ENCODE peak calls at places on chromosomes 1 and 21, in five cellular contexts. L is endothelial cell of umbilical vein, J is tibial nerve, H is left lung, T is uterus. I is an unnamed sample.

GRCh38 chr1:197909346-197909745 is 6.9 kb downstream of the C1orf53 start:
- DNase-seq in L (no peak), J (no peak), H (no peak), T (no peak), I (no peak)

GRCh38 chr1:109932679-109933078 is 22.0 kb downstream of the CSF1 start:
- DNase-seq in L (no peak), J (no peak), H (no peak), T (no peak), I (no peak)

GRCh38 chr1:97004743-97005142 is 283.2 kb downstream of the PTBP2 start:
- DNase-seq in L (no peak), J (no peak), H (no peak), T (no peak), I (no peak)

GRCh38 chr1:6245086-6245868 is 1.3 kb downstream of the HES3 start:
- DNase-seq in L (peak; percentile 66), J (peak; percentile 65), H (peak; percentile 92), T (peak; percentile 73), I (peak; percentile 86)

GRCh38 chr1:17725811-17726582 is 29.1 kb upstream of the ACTL8 start:
- DNase-seq in L (no peak), J (no peak), H (no peak), T (no peak), I (no peak)

GRCh38 chr1:240242601-240243144 is 151.0 kb downstream of the FMN2 start:
- DNase-seq in L (no peak), J (no peak), H (no peak), T (no peak), I (no peak)

GRCh38 chr1:115288799-115289198 is 49.2 kb downstream of the NGF start:
- DNase-seq in L (no peak), J (no peak), H (no peak), T (no peak), I (no peak)

GRCh38 chr1:196034080-196034706 is 574.0 kb downstream of the KCNT2 start:
- DNase-seq in L (no peak), J (no peak), H (no peak), T (no peak), I (no peak)

GRCh38 chr1:182122855-182123254 is 61.3 kb upstream of the ZNF648 start:
- DNase-seq in L (no peak), J (no peak), H (no peak), T (no peak), I (no peak)

GRCh38 chr1:26163684-26164035 is 4.8 kb downstream of the FAM110D start:
- DNase-seq in L (no peak), J (no peak), H (no peak), T (no peak), I (no peak)
- H3K4me3 ChIP-seq in L (no peak overlapping the region), J (peak overlapping the region; percentile 35), H (peak overlapping the region; percentile 24), T (peak overlapping the region; percentile 34), I (peak overlapping the region; percentile 19)

DNA sequence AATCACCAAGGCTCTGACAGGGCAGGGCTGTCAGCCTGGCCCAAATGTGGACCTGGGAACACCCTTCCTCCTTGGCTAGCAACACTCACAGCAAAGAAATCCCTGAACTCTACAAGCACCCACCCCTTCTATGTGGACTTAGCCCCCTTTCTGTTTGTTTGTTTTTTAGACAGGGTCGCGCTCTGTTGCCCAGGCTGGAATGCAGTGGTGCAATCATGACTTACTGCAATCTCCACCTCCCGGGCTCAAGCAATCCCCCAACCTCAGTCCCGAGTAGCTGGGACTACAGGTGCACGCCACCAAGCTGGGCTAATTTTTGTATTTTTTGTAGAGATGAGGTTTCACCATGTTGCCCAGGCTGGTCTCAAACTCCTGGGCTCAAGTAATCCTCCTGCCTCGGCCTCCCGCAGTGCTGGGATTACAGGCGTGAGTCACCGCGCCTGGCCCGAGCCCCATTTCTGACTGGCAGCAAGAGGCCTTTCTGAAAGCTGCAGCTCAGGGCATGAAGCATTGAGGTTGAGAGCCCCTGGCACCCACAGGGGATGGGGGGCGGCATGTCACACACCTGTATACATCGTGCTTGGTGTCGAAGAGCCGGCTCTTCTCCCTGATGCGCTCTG is 16.2 kb downstream of the RIPK4 start:
- DNase-seq in L (no peak), J (no peak), H (no peak), T (no peak), I (peak; percentile 60)
- H3K4me1 ChIP-seq in L (no peaks in the 10 kb centered on the region), J (no peaks in the 10 kb centered on the region), H (peaks cover 8% of the 10 kb centered on the region), T (no peaks in the 10 kb centered on the region), I (peaks cover 39% of the 10 kb centered on the region)

GRCh38 chr1:98017184-98017583 is 96.3 kb upstream of the DPYD start:
- DNase-seq in L (no peak), J (no peak), H (no peak), T (no peak), I (no peak)
- TF ChIP-seq CTCF in L (no peak), J (no peak), H (no peak), T (no peak), I (no peak)

GRCh38 chr1:78231894-78232293 is 186.1 kb downstream of the GIPC2 start:
- DNase-seq in L (no peak), J (no peak), H (no peak), T (no peak), I (no peak)

GRCh38 chr1:78227705-78228260 is 182.0 kb downstream of the GIPC2 start:
- DNase-seq in L (no peak), J (no peak), H (no peak), T (no peak), I (no peak)

GRCh38 chr1:78231477-78231876 is 185.7 kb downstream of the GIPC2 start:
- DNase-seq in L (no peak), J (no peak), H (no peak), T (no peak), I (no peak)

GRCh38 chr1:78226784-78227183 is 181.0 kb downstream of the GIPC2 start:
- DNase-seq in L (no peak), J (peak; percentile 62), H (no peak), T (no peak), I (no peak)

DNA sequence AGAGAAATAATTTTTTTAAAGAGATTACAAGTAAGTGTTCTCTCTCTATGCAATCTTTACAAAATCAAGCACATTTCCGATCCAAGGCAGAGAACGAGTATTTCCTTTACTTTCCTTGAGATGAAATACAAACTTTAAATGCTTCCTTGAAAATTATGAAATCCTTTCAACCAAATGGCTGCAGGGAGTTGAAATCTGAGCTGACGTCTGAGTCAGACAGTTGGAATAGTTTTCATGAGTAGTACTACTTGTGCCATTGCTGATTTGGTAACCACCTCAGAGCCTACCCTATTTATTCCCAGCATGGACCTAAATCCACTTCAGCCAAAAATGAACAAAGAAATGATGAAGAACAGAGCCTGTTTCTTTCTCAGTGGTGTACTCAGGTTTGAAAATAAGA is 183.6 kb downstream of the GIPC2 start:
- DNase-seq in L (no peak), J (peak; percentile 49), H (no peak), T (no peak), I (no peak)
- H3K4me3 ChIP-seq in L (no peak overlapping the region), J (no peak overlapping the region), H (no peak overlapping the region), T (no peak overlapping the region), I (no peak overlapping the region)

DNA sequence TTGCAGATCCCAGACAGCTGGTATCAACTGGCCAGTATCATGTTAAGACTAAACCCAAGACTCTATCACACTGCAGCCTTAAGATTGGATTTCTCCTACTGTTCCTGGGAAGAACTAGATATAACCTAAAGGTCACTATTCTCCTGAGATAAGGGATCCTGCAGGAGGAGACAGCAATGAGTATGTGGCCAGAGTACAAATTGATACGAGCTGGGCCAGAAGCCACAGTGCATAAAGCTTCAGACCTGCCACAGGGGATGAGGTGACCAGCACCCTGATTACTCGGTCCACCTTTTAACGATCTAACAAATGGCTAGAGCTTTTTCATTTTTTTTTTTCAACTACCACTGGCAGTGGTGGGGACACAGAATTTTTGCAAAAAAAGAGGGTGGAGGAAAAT is 31.0 kb downstream of the HSD3B1 start:
- DNase-seq in L (no peak), J (no peak), H (no peak), T (no peak), I (no peak)
- H3K4me1 ChIP-seq in L (no peaks in the 10 kb centered on the region), J (no peaks in the 10 kb centered on the region), H (no peaks in the 10 kb centered on the region), T (no peaks in the 10 kb centered on the region), I (peaks cover 16% of the 10 kb centered on the region)

GRCh38 chr1:84758968-84759491 is 68.8 kb upstream of the SSX2IP start:
- DNase-seq in L (no peak), J (peak; percentile 24), H (no peak), T (peak; percentile 34), I (no peak)

GRCh38 chr1:84759756-84760155 is 69.5 kb upstream of the SSX2IP start:
- DNase-seq in L (no peak), J (no peak), H (no peak), T (peak; percentile 47), I (no peak)

GRCh38 chr1:84755216-84755615 is 65.0 kb upstream of the SSX2IP start:
- DNase-seq in L (no peak), J (no peak), H (no peak), T (no peak), I (no peak)

GRCh38 chr1:84756455-84757082 is 66.3 kb upstream of the SSX2IP start:
- DNase-seq in L (no peak), J (no peak), H (no peak), T (no peak), I (no peak)

GRCh38 chr1:84757301-84757700 is 67.0 kb upstream of the SSX2IP start:
- DNase-seq in L (no peak), J (no peak), H (no peak), T (no peak), I (peak; percentile 8)
- TF ChIP-seq CTCF in L (no peak), J (no peak), H (no peak), T (no peak), I (peak; percentile 26)

DNA sequence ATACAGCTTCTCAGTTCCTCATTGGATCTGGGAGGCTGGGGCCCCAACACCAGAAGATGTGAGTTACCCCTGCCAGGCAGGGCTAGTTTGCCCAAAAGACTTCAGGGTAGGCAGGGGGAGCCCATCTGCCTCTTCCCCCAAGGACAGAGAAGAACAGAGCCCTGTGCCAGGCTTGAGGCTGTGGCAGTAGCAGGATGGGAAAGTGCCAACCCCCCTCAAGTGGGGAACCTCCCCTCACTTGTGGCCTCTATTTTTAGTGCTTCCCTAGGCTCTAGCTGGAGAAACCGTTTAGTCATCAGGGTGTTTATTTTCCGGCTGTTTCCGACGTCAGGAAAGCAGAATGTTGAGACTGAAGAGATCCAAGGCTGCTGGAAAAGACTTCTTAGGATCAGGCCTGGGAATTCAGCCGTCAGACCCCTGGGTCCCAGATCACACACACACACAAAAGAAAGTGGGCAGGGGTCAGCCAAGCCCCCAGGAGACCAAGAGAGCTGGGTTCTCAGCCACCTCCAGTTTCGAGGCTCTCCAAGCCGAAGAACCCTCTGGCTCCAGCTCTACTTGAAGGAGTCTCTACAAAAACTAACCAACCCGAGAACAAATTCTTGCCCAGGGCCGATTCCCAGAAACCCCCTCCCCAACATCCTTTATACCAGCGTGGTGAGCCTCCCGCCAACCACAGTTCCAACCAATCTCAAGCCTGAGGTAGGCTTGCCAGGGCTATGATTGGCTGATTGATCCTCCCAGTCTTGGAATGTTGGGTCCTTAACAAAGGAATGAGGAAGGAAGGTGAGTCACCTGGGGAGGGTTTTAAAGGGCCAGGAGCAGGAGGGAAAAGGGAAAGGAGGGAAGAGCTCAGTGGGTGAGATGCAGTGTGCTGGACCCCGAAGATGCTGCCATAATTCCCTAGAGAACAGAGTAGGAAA is 2.4 kb upstream of the MEF2D start:
- DNase-seq in L (peak; percentile 97), J (peak; percentile 75), H (no peak), T (peak; percentile 81), I (peak; percentile 94)
- H3K4me3 ChIP-seq in L (no peak overlapping the region), J (no peak overlapping the region), H (peak overlapping the region; percentile 3), T (peak overlapping the region; percentile 29), I (peak overlapping the region; percentile 19)

DNA sequence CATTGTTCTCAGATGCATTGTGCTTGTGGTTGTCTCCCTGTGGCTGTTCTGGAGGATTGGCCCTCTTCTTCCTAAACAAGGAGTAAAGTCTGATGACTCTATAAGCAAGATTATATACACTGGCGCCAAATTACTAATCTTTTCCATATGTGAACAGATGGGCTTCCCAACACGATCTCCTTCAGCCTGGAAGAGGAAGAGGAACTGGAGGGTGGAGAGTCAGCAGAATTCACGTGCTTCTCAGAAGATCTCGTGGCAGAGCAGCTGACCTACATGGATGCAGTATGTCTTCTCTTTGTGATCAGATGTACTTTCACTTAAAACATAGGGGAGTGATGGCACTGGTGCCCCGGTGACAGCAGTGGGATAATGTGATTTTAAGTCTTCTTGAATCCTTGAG is 78.7 kb downstream of the RGL1 start:
- DNase-seq in L (no peak), J (peak; percentile 48), H (no peak), T (no peak), I (no peak)
- H3K4me1 ChIP-seq in L (peaks cover 44% of the 10 kb centered on the region), J (no peaks in the 10 kb centered on the region), H (peaks cover 92% of the 10 kb centered on the region), T (no peaks in the 10 kb centered on the region), I (peaks cover 52% of the 10 kb centered on the region)

I was measured in Caco-2.